ENCODE peak calls at places on chromosomes 6 and 20, in eight cellular contexts. I, W, G, Q, U, T, E and H are unnamed samples.

GRCh38 chr20:37945034-37945660 is 42.2 kb downstream of the VSTM2L start:
- DNase-seq in I (peak), W (no peak), G (no peak), Q (no peak), U (no peak), T (no peak), E (peak), H (no peak)

GRCh38 chr20:62860924-62861691 is 514 bp downstream of the TCFL5 start:
- DNase-seq in I (no peak), W (no peak), G (peak), Q (no peak), U (peak), T (no peak), E (no peak), H (peak)

GRCh38 chr20:5077761-5078387 is 41.9 kb downstream of the PCNA start:
- DNase-seq in I (no peak), W (no peak), G (peak), Q (no peak), U (no peak), T (no peak), E (no peak), H (no peak)

GRCh38 chr6:17417817-17418216 is 24.4 kb downstream of the CAP2 start:
- DNase-seq in I (peak), W (no peak), G (no peak), Q (no peak), U (peak), T (no peak), E (no peak), H (peak)

GRCh38 chr20:58854638-58855471 is 2.3 kb downstream of the GNAS start:
- DNase-seq in I (no peak), W (no peak), G (peak), Q (peak), U (no peak), T (no peak), E (no peak), H (peak)

GRCh38 chr6:9405369-9405768 is 970.0 kb upstream of the SLC35B3 start:
- DNase-seq in I (peak), W (no peak), G (no peak), Q (no peak), U (no peak), T (no peak), E (no peak), H (peak)

GRCh38 chr20:43440531-43440930 is 17.2 kb upstream of the SRSF6 start:
- DNase-seq in I (no peak), W (no peak), G (no peak), Q (no peak), U (no peak), T (no peak), E (no peak), H (no peak)

GRCh38 chr6:49205526-49205925 is 257.5 kb downstream of the MMUT start:
- DNase-seq in I (no peak), W (no peak), G (no peak), Q (no peak), U (no peak), T (no peak), E (no peak), H (no peak)

GRCh38 chr20:23125625-23126191 is 39.6 kb upstream of the CD93 start:
- DNase-seq in I (peak), W (no peak), G (no peak), Q (no peak), U (no peak), T (no peak), E (no peak), H (no peak)

GRCh38 chr20:7980332-7981046 is 39.1 kb downstream of the TMX4 start:
- DNase-seq in I (peak), W (no peak), G (peak), Q (peak), U (peak), T (no peak), E (no peak), H (peak)

GRCh38 chr6:15770347-15771143 is 107.7 kb upstream of the DTNBP1 start:
- DNase-seq in I (no peak), W (no peak), G (peak), Q (no peak), U (no peak), T (no peak), E (no peak), H (peak)

GRCh38 chr6:137830562-137830961 is 36.5 kb upstream of the TNFAIP3 start:
- DNase-seq in I (no peak), W (no peak), G (peak), Q (no peak), U (no peak), T (no peak), E (no peak), H (no peak)

GRCh38 chr6:143673638-143674037 is 4.1 kb upstream of the PHACTR2 start:
- DNase-seq in I (peak), W (no peak), G (no peak), Q (peak), U (no peak), T (no peak), E (no peak), H (peak)

GRCh38 chr6:8180327-8181161 is 78.2 kb upstream of the EEF1E1 start:
- DNase-seq in I (peak), W (no peak), G (no peak), Q (peak), U (peak), T (no peak), E (no peak), H (peak)

GRCh38 chr20:29876911-29877285 is 1380.6 kb upstream of the DEFB115 start:
- DNase-seq in I (no peak), W (no peak), G (no peak), Q (no peak), U (no peak), T (no peak), E (no peak), H (no peak)

GRCh38 chr20:3158968-3159431 is 665 bp downstream of the FASTKD5 start:
- DNase-seq in I (peak), W (no peak), G (peak), Q (no peak), U (peak), T (no peak), E (no peak), H (no peak)

GRCh38 chr20:59149678-59150504 is 13.7 kb upstream of the ZNF831 start:
- DNase-seq in I (no peak), W (no peak), G (peak), Q (peak), U (no peak), T (no peak), E (no peak), H (no peak)

GRCh38 chr20:52926505-52926904 is 45.7 kb upstream of the TSHZ2 start:
- DNase-seq in I (no peak), W (no peak), G (no peak), Q (no peak), U (no peak), T (no peak), E (no peak), H (no peak)

GRCh38 chr6:24905485-24905884 is 30.3 kb downstream of the RIPOR2 start:
- DNase-seq in I (no peak), W (no peak), G (no peak), Q (no peak), U (no peak), T (no peak), E (no peak), H (no peak)

GRCh38 chr6:109491207-109491938 is 8.4 kb upstream of the ZBTB24 start:
- DNase-seq in I (no peak), W (no peak), G (peak), Q (no peak), U (peak), T (no peak), E (no peak), H (no peak)